ENCODE peak calls at places on chromosomes 13 and 19, in four cellular contexts. U, F, J and H are unnamed samples.

GRCh38 chr19:46573679-46574522 is 27.2 kb upstream of the CALM3 start:
- DNase-seq in U (no peak), F (no peak), J (no peak), H (no peak)

GRCh38 chr13:39306639-39307589 is 268.7 kb downstream of the NHLRC3 start:
- DNase-seq in U (no peak), F (no peak), J (no peak), H (no peak)

GRCh38 chr13:50386527-50387123 is 371.4 kb downstream of the KCNRG start:
- DNase-seq in U (no peak), F (no peak), J (no peak), H (no peak)

GRCh38 chr13:99228737-99229691 is 28.4 kb downstream of the UBAC2 start:
- DNase-seq in U (no peak), F (no peak), J (no peak), H (no peak)

GRCh38 chr13:114072421-114072820 is 60.0 kb downstream of the RASA3 start:
- DNase-seq in U (no peak), F (no peak), J (no peak), H (no peak)

GRCh38 chr13:52749446-52749845 is 9.8 kb upstream of the CNMD start:
- DNase-seq in U (no peak), F (no peak), J (no peak), H (no peak)

GRCh38 chr19:6376512-6377193 is 920 bp upstream of the PSPN start:
- DNase-seq in U (no peak), F (no peak), J (no peak), H (no peak)

GRCh38 chr19:38713227-38713649 is 31.0 kb downstream of the CAPN12 start:
- DNase-seq in U (no peak), F (no peak), J (no peak), H (no peak)

GRCh38 chr13:24214528-24214927 is 54.0 kb downstream of the SPATA13 start:
- DNase-seq in U (no peak), F (no peak), J (no peak), H (no peak)

GRCh38 chr13:110867380-110867779 is 47.5 kb downstream of the ANKRD10 start:
- DNase-seq in U (no peak), F (no peak), J (no peak), H (no peak)

GRCh38 chr19:2244122-2244411 is 5.1 kb upstream of the AMH start:
- DNase-seq in U (no peak), F (no peak), J (no peak), H (no peak)

GRCh38 chr19:2569596-2570465 is 93.9 kb downstream of the GADD45B start:
- DNase-seq in U (peak; percentile 1), F (no peak), J (no peak), H (no peak)

GRCh38 chr13:34738251-34739170 is 203.6 kb upstream of the NBEA start:
- DNase-seq in U (no peak), F (no peak), J (no peak), H (no peak)

GRCh38 chr19:38391911-38392464 is 3.5 kb downstream of the SPRED3 start:
- DNase-seq in U (no peak), F (no peak), J (no peak), H (no peak)

GRCh38 chr13:99320693-99321481 is 13.7 kb upstream of the GPR183 start:
- DNase-seq in U (no peak), F (peak; percentile 68), J (no peak), H (no peak)

GRCh38 chr19:38145627-38146026 is 78.4 kb downstream of the DPF1 start:
- DNase-seq in U (no peak), F (no peak), J (no peak), H (no peak)

GRCh38 chr13:113625965-113626661 is 31.9 kb downstream of the ATP4B start:
- DNase-seq in U (no peak), F (no peak), J (no peak), H (no peak)

GRCh38 chr13:27834095-27834494 is 41.8 kb downstream of the GSX1 start:
- DNase-seq in U (no peak), F (no peak), J (no peak), H (no peak)

GRCh38 chr19:41646589-41647204 is 19.8 kb upstream of the CEACAM4 start:
- DNase-seq in U (peak; percentile 55), F (peak; percentile 3), J (no peak), H (peak; percentile 1)

GRCh38 chr19:39265321-39265916 is 2.8 kb upstream of the IFNL2 start:
- DNase-seq in U (no peak), F (no peak), J (no peak), H (no peak)

GRCh38 chr19:609001-609340 is 19.3 kb downstream of the HCN2 start:
- DNase-seq in U (no peak), F (no peak), J (no peak), H (no peak)

GRCh38 chr19:608155-609000 is 18.7 kb downstream of the HCN2 start:
- DNase-seq in U (no peak), F (no peak), J (no peak), H (no peak)

GRCh38 chr19:610801-611505 is 21.3 kb downstream of the HCN2 start:
- DNase-seq in U (peak; percentile 85), F (no peak), J (no peak), H (no peak)

GRCh38 chr19:611506-611869 is 21.8 kb downstream of the HCN2 start:
- DNase-seq in U (no peak), F (no peak), J (no peak), H (no peak)

DNA sequence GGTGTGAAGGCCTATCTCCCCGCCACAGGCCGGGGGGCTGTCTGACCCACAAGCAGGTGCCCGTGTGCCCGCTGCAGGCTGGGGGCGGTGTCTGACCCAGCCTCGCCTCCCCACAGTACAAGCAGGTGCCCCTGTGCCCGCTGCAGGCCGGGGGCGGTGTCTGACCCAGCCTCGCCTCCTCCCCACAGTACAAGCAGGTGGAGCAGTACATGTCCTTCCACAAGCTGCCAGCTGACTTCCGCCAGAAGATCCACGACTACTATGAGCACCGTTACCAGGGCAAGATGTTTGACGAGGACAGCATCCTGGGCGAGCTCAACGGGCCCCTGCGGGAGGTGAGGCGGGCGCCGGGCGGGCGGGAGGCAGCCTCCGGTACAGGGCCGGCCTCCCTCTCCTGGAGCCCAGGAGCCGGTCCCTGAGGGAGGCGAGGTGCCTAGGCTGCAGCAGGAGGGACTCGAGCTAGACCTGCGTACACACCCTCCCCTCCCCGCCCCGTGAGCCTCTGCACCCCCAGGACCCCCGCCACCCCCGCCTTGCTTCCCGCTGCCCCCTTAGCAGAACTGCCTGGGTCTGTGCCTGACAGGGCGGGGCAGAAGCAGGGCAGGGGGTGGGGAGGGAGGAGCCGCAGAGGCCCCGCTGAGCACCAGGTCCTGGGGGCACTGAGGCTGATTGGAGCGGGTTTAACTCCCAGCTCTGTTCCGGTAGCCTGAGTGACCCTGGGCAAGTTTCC is 20.6 kb downstream of the HCN2 start:
- DNase-seq in U (no peak), F (no peak), J (no peak), H (no peak)
- TF ChIP-seq ZNF274 in U (no peak), F (no peak), J (no peak), H (no peak)

GRCh38 chr13:101454767-101455166 is 2.3 kb downstream of the ITGBL1 start:
- DNase-seq in U (no peak), F (no peak), J (no peak), H (no peak)
- H3K4me3 ChIP-seq in U (no peak overlapping the region), F (no peak overlapping the region), J (no peak overlapping the region), H (no peak overlapping the region)

DNA sequence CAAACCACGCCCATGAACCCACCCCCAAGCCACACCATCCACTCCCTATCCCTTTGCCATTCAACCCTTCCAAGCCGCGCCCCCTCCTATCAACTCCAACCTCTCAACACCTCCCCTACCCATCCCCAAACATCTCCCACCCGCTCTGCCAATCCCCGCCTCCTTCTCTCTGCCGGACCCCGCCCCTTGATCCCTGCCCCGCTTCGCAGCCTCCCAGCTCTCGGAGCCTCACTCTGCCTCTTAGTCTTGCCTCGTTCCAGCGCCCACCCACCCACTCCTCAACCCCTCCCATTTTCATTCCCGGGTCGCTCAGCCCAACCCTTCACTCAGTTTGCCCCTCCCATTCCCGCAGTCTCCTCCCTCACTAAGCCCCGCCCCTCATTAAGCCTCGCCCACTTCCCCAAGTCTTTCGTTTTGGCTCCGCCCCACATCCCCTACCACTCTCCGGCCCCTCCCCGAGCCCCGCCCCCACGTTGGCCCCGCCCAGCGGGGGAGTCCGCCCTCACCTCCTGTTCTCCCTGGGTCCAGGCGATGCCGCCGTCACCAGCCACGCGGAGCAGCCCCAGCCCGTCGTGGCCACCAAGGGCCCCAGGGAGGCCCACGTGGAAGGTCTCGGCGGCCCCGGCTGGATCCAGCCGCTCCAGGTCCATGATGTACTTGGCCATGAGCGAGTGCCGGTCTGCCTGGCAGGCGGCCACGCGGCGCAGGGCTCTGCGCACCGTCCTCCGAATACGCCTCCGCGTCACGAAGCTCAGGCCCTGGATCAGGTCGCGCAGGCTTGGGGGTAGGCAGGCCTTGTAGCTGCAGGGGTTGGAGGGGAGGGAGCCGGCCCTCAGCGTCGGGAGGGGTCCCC is 5.7 kb downstream of the JAK3 start:
- DNase-seq in U (peak; percentile 100), F (peak; percentile 92), J (peak; percentile 97), H (peak; percentile 95)
- TF ChIP-seq ZNF274 in U (no peak), F (no peak), J (no peak), H (no peak)

DNA sequence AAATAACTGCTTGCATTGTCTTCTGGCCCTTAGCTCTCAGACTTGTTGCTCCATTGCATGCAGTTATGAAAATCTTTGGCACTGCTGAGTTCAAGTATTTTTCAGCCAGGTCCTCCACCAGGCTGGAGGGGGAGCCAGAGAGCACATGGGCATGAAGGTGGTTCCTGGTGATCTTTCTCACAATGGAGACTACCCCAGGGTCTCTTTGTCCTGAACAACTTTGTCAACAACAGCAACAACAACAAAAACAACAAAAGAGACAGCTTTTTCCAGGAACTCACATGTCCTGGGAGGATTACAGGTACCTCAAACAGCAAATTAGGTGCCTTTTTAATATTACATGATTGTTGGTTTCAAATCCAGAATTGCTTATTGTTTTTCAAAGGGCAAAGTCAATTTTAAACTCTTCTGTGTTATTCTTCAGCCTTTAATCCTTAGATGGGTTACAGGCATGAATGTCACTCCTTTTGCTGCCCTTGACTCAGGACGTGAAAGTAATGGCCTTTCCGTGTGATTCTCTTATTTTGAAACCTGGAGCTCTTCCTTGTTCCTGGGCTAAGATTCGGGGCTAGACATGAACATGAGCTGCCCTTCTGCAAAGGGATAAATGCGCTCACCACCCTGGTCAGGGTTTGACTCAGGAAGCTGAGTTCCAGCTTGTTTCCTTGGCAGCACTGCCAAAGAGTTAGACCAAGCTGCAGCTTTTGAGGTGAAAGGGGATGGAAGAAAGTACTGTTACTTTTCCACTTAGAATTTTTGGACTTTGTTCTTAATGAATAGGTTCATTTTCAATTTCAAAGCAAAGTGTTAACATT is 1.8 kb downstream of the RGCC start:
- DNase-seq in U (peak; percentile 63), F (peak; percentile 28), J (no peak), H (no peak)
- H3K4me3 ChIP-seq in U (peak overlapping the region; percentile 55), F (no peak overlapping the region), J (peak overlapping the region; percentile 75), H (no peak overlapping the region)

GRCh38 chr19:15280915-15281683 is 48.9 kb upstream of the EPHX3 start:
- DNase-seq in U (peak; percentile 39), F (no peak), J (no peak), H (no peak)

GRCh38 chr19:15274477-15274876 is 42.2 kb upstream of the EPHX3 start:
- DNase-seq in U (no peak), F (no peak), J (no peak), H (no peak)

GRCh38 chr19:15280048-15280725 is 47.9 kb upstream of the EPHX3 start:
- DNase-seq in U (no peak), F (no peak), J (no peak), H (no peak)

GRCh38 chr19:15279326-15279904 is 47.2 kb upstream of the EPHX3 start:
- DNase-seq in U (no peak), F (no peak), J (no peak), H (no peak)

GRCh38 chr19:15276620-15277019 is 44.4 kb upstream of the EPHX3 start:
- DNase-seq in U (no peak), F (no peak), J (no peak), H (no peak)
- TF ChIP-seq ZNF274 in U (no peak), F (no peak), J (no peak), H (no peak)